ENCODE peak calls at places on chromosomes 2 and 18, in five cellular contexts. One of them, this sample, is unnamed.

GRCh38 chr2:39247512-39247911 is 3.7 kb upstream of the CDKL4 start:
- DNase-seq in IMR-90: no peak
- DNase-seq in GM20000: no peak
- DNase-seq in HL-60: no peak
- DNase-seq in CD4-positive, alpha-beta T cell: no peak
- DNase-seq in this sample: no peak

GRCh38 chr2:44598330-44598729 is 236.6 kb downstream of the CAMKMT start:
- DNase-seq in IMR-90: no peak
- DNase-seq in GM20000: no peak
- DNase-seq in HL-60: no peak
- DNase-seq in CD4-positive, alpha-beta T cell: no peak
- DNase-seq in this sample: no peak

GRCh38 chr2:149001496-149001895 is 37.0 kb upstream of the LYPD6B start:
- DNase-seq in IMR-90: no peak
- DNase-seq in GM20000: no peak
- DNase-seq in HL-60: no peak
- DNase-seq in CD4-positive, alpha-beta T cell: no peak
- DNase-seq in this sample: peak; percentile 10

GRCh38 chr2:176270100-176270750 is 983 bp downstream of the MTX2 start:
- DNase-seq in IMR-90: peak; percentile 12
- DNase-seq in GM20000: peak; percentile 12
- DNase-seq in HL-60: no peak
- DNase-seq in CD4-positive, alpha-beta T cell: no peak
- DNase-seq in this sample: peak; percentile 20

GRCh38 chr2:185255566-185255965 is 483.0 kb upstream of the FSIP2 start:
- DNase-seq in IMR-90: no peak
- DNase-seq in GM20000: no peak
- DNase-seq in HL-60: no peak
- DNase-seq in CD4-positive, alpha-beta T cell: no peak
- DNase-seq in this sample: no peak

GRCh38 chr2:98869868-98870267 is 66.2 kb downstream of the CRACDL start:
- DNase-seq in IMR-90: no peak
- DNase-seq in GM20000: no peak
- DNase-seq in HL-60: no peak
- DNase-seq in CD4-positive, alpha-beta T cell: no peak
- DNase-seq in this sample: no peak

GRCh38 chr18:24831871-24832665 is 371.6 kb downstream of the HRH4 start:
- DNase-seq in IMR-90: no peak
- DNase-seq in GM20000: no peak
- DNase-seq in HL-60: no peak
- DNase-seq in CD4-positive, alpha-beta T cell: no peak
- DNase-seq in this sample: no peak

GRCh38 chr2:102032368-102033027 is 40.7 kb downstream of the IL1R2 start:
- DNase-seq in IMR-90: peak; percentile 60
- DNase-seq in GM20000: no peak
- DNase-seq in HL-60: no peak
- DNase-seq in CD4-positive, alpha-beta T cell: no peak
- DNase-seq in this sample: no peak

GRCh38 chr18:51666717-51667320 is 469.3 kb upstream of the MEX3C start:
- DNase-seq in IMR-90: no peak
- DNase-seq in GM20000: no peak
- DNase-seq in HL-60: no peak
- DNase-seq in CD4-positive, alpha-beta T cell: no peak
- DNase-seq in this sample: no peak

GRCh38 chr2:241668839-241669238 is 17.8 kb downstream of the DTYMK start:
- DNase-seq in IMR-90: no peak
- DNase-seq in GM20000: no peak
- DNase-seq in HL-60: no peak
- DNase-seq in CD4-positive, alpha-beta T cell: no peak
- DNase-seq in this sample: no peak

GRCh38 chr2:213224366-213224765 is 59.9 kb upstream of the SPAG16 start:
- DNase-seq in IMR-90: no peak
- DNase-seq in GM20000: no peak
- DNase-seq in HL-60: no peak
- DNase-seq in CD4-positive, alpha-beta T cell: no peak
- DNase-seq in this sample: no peak

GRCh38 chr18:27803957-27804356 is 373.0 kb downstream of the CDH2 start:
- DNase-seq in IMR-90: no peak
- DNase-seq in GM20000: no peak
- DNase-seq in HL-60: no peak
- DNase-seq in CD4-positive, alpha-beta T cell: no peak
- DNase-seq in this sample: no peak

GRCh38 chr2:46686811-46687210 is 207.4 kb downstream of the TMEM247 start:
- DNase-seq in IMR-90: no peak
- DNase-seq in GM20000: no peak
- DNase-seq in HL-60: no peak
- DNase-seq in CD4-positive, alpha-beta T cell: no peak
- DNase-seq in this sample: no peak

GRCh38 chr2:174059875-174060226 is 94.7 kb upstream of the SP3 start:
- DNase-seq in IMR-90: peak; percentile 75
- DNase-seq in GM20000: no peak
- DNase-seq in HL-60: no peak
- DNase-seq in CD4-positive, alpha-beta T cell: no peak
- DNase-seq in this sample: no peak

GRCh38 chr2:224919472-224920110 is 122.7 kb downstream of the DOCK10 start:
- DNase-seq in IMR-90: no peak
- DNase-seq in GM20000: no peak
- DNase-seq in HL-60: no peak
- DNase-seq in CD4-positive, alpha-beta T cell: no peak
- DNase-seq in this sample: no peak

GRCh38 chr18:9874730-9875129 is 11.0 kb upstream of the TXNDC2 start:
- DNase-seq in IMR-90: peak; percentile 51
- DNase-seq in GM20000: no peak
- DNase-seq in HL-60: no peak
- DNase-seq in CD4-positive, alpha-beta T cell: no peak
- DNase-seq in this sample: no peak

GRCh38 chr2:235543126-235543750 is 49.4 kb downstream of the AGAP1 start:
- DNase-seq in IMR-90: peak; percentile 50
- DNase-seq in GM20000: no peak
- DNase-seq in HL-60: no peak
- DNase-seq in CD4-positive, alpha-beta T cell: no peak
- DNase-seq in this sample: no peak

GRCh38 chr18:50622865-50623393 is 63.0 kb downstream of the MAPK4 start:
- DNase-seq in IMR-90: no peak
- DNase-seq in GM20000: no peak
- DNase-seq in HL-60: no peak
- DNase-seq in CD4-positive, alpha-beta T cell: no peak
- DNase-seq in this sample: no peak

GRCh38 chr2:112012556-112012955 is 42.5 kb upstream of the TMEM87B start:
- DNase-seq in IMR-90: no peak
- DNase-seq in GM20000: no peak
- DNase-seq in HL-60: no peak
- DNase-seq in CD4-positive, alpha-beta T cell: no peak
- DNase-seq in this sample: no peak

GRCh38 chr2:178072383-178073301 is at the start of gene PDE11A:
- DNase-seq in IMR-90: peak; percentile 66
- DNase-seq in GM20000: peak; percentile 9
- DNase-seq in HL-60: no peak
- DNase-seq in CD4-positive, alpha-beta T cell: peak; percentile 1
- DNase-seq in this sample: peak; percentile 39

GRCh38 chr2:235937526-235937925 is 230.7 kb downstream of the GBX2 start:
- DNase-seq in IMR-90: no peak
- DNase-seq in GM20000: no peak
- DNase-seq in HL-60: no peak
- DNase-seq in CD4-positive, alpha-beta T cell: no peak
- DNase-seq in this sample: no peak

GRCh38 chr2:19874726-19875125 is 27.1 kb downstream of the TTC32 start:
- DNase-seq in IMR-90: no peak
- DNase-seq in GM20000: no peak
- DNase-seq in HL-60: no peak
- DNase-seq in CD4-positive, alpha-beta T cell: no peak
- DNase-seq in this sample: no peak

DNA sequence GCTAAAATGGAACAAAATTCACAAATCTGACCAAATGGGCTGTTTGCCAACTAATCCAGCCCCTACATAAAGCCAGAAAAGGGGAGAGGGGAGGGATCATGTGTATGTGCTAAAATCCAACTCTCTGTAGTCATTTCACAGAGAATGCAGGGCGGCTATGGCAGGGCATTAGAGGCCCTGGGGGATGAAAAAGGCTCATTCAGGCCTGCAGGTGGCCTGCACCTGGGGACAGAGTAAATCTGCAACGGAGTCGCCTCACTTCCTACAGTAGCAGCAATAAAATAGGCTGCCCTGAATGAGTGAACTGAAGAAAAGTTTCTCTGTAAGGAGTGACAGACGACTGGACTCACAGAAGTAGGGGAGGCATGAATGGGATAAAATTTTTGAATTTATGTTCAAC is 4.1 kb upstream of the ZFP36L2 start:
- DNase-seq in IMR-90: no peak
- DNase-seq in GM20000: no peak
- DNase-seq in HL-60: no peak
- DNase-seq in CD4-positive, alpha-beta T cell: no peak
- DNase-seq in this sample: no peak
- TF ChIP-seq CTCF in IMR-90: no peak
- TF ChIP-seq CTCF in GM20000: no peak
- TF ChIP-seq CTCF in HL-60: no peak
- TF ChIP-seq CTCF in CD4-positive, alpha-beta T cell: no peak
- TF ChIP-seq CTCF in this sample: no peak

DNA sequence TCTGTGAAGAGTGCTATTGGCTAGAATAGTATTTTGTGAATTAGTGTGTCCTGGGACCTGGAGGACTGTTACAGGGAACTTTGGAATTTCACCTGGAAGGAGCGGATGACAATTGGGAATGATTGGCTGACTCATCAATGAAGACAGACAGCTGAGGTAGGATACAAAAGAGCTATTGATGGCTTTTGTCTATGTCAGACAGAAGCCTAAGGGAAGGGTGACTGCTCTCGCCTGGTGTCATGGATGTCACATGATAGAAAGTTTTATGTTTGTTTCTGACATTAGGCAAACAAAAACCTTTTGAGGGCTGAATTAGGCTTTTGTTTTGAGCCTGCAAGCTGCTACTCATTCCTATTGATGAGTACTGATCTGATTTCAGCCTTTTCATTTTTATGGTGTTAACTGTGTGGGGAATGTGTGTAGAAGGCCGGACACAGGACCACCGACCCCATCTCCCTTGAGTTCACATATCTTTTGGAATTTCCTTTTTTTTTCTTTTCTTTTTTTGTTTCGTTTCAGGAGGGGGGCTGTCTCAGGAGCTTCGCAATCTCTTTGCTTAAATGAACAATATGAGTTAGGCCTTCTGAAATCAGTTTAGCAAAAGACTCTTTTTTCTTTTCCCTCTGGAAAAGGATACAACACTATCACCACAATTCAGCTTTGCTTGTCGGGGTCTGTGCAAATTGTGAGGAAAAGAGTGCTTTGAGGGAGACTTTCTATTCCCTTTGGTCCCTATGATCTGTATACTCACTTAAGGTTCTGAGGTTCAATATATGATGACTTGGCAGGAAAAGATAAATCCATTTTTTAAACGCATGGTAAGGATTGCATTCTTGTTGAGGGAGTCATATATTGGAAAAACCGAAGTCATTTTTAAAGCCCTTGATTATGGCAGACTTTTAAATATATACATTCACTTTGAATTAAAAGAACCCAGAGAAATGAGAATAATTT is 207.9 kb upstream of the FIGN start:
- DNase-seq in IMR-90: no peak
- DNase-seq in GM20000: no peak
- DNase-seq in HL-60: no peak
- DNase-seq in CD4-positive, alpha-beta T cell: no peak
- DNase-seq in this sample: no peak
- TF ChIP-seq CTCF in IMR-90: no peak
- TF ChIP-seq CTCF in GM20000: no peak
- TF ChIP-seq CTCF in HL-60: no peak
- TF ChIP-seq CTCF in CD4-positive, alpha-beta T cell: no peak
- TF ChIP-seq CTCF in this sample: no peak

GRCh38 chr2:168974370-168974769 is 56.8 kb downstream of the ABCB11 start:
- DNase-seq in IMR-90: no peak
- DNase-seq in GM20000: no peak
- DNase-seq in HL-60: no peak
- DNase-seq in CD4-positive, alpha-beta T cell: no peak
- DNase-seq in this sample: no peak

GRCh38 chr2:168970860-168971650 is 60.1 kb downstream of the ABCB11 start:
- DNase-seq in IMR-90: no peak
- DNase-seq in GM20000: no peak
- DNase-seq in HL-60: peak; percentile 33
- DNase-seq in CD4-positive, alpha-beta T cell: no peak
- DNase-seq in this sample: no peak

GRCh38 chr2:168978461-168978861 is 52.7 kb downstream of the ABCB11 start:
- DNase-seq in IMR-90: no peak
- DNase-seq in GM20000: no peak
- DNase-seq in HL-60: no peak
- DNase-seq in CD4-positive, alpha-beta T cell: no peak
- DNase-seq in this sample: no peak

GRCh38 chr2:168977608-168978007 is 53.5 kb downstream of the ABCB11 start:
- DNase-seq in IMR-90: no peak
- DNase-seq in GM20000: no peak
- DNase-seq in HL-60: no peak
- DNase-seq in CD4-positive, alpha-beta T cell: no peak
- DNase-seq in this sample: no peak

DNA sequence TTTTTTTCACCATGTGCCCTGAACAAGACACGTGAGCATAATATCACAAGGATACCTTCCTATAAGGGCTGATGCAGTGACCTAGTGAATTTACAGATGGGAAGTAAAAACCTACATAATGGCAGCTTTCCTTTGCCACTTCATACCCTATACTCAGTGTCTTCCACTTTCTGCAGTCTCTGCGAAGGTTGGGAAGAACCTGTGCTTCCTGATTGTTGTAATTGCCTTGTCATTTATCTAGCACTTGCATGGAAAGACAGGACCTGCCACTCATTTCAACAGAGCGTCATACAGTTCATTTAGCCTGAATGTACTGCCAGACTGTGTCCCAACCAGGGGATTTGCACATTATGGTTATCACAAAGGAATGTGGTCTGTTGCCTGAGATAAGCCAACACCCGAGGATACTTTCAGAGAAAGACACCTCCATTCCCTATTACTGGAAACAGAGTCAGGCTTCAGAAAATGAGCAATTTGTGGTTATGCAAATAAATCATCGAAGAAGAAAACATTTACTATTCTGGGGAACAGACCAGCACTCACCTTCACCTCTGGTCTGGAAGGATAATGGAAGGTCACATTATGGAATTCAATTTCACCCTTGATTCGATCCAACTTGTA is 55.0 kb downstream of the ABCB11 start:
- DNase-seq in IMR-90: no peak
- DNase-seq in GM20000: no peak
- DNase-seq in HL-60: no peak
- DNase-seq in CD4-positive, alpha-beta T cell: no peak
- DNase-seq in this sample: no peak
- TF ChIP-seq CTCF in IMR-90: no peak
- TF ChIP-seq CTCF in GM20000: no peak
- TF ChIP-seq CTCF in HL-60: no peak
- TF ChIP-seq CTCF in CD4-positive, alpha-beta T cell: no peak
- TF ChIP-seq CTCF in this sample: no peak

DNA sequence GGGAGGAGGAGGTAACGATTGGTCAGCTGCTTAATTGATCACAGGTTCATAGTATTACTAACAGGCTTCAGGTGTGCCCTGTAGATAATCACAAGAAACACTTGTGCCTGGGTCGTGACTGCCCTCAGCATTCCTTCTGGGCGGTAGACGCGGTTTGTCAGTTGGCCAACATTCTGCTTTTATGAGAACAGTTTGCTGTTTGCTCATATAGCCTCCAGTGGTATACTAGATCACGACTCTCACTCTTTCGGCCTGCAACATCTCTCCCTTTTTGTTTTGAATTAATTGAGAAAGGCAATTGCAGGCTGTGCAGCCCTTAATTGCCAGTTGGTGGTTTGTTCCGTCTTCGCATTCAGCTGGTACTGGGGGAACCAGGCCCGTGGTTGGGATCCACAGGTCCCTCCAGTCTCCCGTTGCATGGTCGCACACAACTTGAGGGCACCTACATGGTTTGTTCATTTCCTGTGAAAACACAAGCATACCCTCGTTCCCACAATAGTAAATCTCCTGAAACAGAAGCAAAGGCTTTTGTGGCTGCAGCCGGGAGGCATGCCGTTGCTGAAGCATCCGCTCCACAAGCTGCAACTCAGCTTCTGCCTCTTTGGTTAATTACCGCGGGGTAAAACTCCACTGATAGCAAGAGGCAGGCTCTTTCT is 30.3 kb upstream of the GPR17 start:
- DNase-seq in IMR-90: no peak
- DNase-seq in GM20000: no peak
- DNase-seq in HL-60: no peak
- DNase-seq in CD4-positive, alpha-beta T cell: no peak
- DNase-seq in this sample: no peak
- TF ChIP-seq CTCF in IMR-90: no peak
- TF ChIP-seq CTCF in GM20000: no peak
- TF ChIP-seq CTCF in HL-60: no peak
- TF ChIP-seq CTCF in CD4-positive, alpha-beta T cell: no peak
- TF ChIP-seq CTCF in this sample: no peak